ENCODE peak calls at places on chromosome 20, in eight cellular contexts. Y is WTC11; W is NCI-H2081; L is mucosa of gallbladder; G is stimulated activated naive CD8-positive, alpha-beta T cell treated with anti-CD3 and anti-CD28 coated beads, Interleukin-15, Interleukin-2, amounts not matched to agents 100 U/mL and 50 U/mL, for 24 hours; X is G401; V is anterior cingulate cortex; R is stimulated activated CD4-positive, alpha-beta T cell treated with anti-CD3 and anti-CD28 coated beads, Interleukin-1b, Interleukin-23, amount 100 ng/mL, for 1 hour. Z is an unnamed sample.

GRCh38 chr20:57480444-57481152 is 44.3 kb downstream of the CTCFL start:
- DNase-seq in L (no peak), R (no peak), G (peak; percentile 46), Y (no peak), V (no peak), W (no peak), X (no peak), Z (no peak)

GRCh38 chr20:38805502-38805957 is at the start of gene PPP1R16B:
- DNase-seq in X (peak; percentile 61), G (peak; percentile 92), Y (peak; percentile 81), V (peak; percentile 82), R (peak; percentile 43), W (no peak), L (no peak), Z (peak; percentile 38)

GRCh38 chr20:63026582-63027424 is 20.0 kb upstream of the BHLHE23 start:
- DNase-seq in G (no peak), V (no peak), L (no peak), W (no peak), Y (peak; percentile 8), R (no peak), X (no peak), Z (no peak)

GRCh38 chr20:4740774-4741431 is 19.2 kb downstream of the PRND start:
- DNase-seq in X (peak; percentile 37), R (peak; percentile 20), L (peak; percentile 48), W (peak; percentile 23), V (no peak), Y (peak; percentile 87), G (peak; percentile 79), Z (peak; percentile 48)

GRCh38 chr20:47489448-47489872 is 12.2 kb upstream of the NCOA3 start:
- DNase-seq in W (no peak), G (peak; percentile 37), L (peak; percentile 34), V (no peak), X (no peak), Y (no peak), R (no peak), Z (no peak)

GRCh38 chr20:15772826-15773225 is 800.4 kb downstream of the KIF16B start:
- DNase-seq in G (no peak), V (no peak), Y (no peak), X (no peak), R (no peak), W (no peak), L (no peak), Z (no peak)

GRCh38 chr20:34986311-34987287 is 30.9 kb downstream of the MYH7B start:
- DNase-seq in X (no peak), G (no peak), L (no peak), V (no peak), W (no peak), R (no peak), Y (no peak), Z (no peak)

GRCh38 chr20:2109425-2110210 is 8.0 kb downstream of the STK35 start:
- DNase-seq in G (no peak), L (peak; percentile 46), Y (no peak), X (peak; percentile 33), R (no peak), V (no peak), W (no peak), Z (peak; percentile 32)

GRCh38 chr20:42483694-42484303 is 705.9 kb downstream of the PTPRT start:
- DNase-seq in R (no peak), V (no peak), X (no peak), G (peak; percentile 4), L (no peak), Y (peak; percentile 91), W (no peak), Z (peak; percentile 36)

GRCh38 chr20:19212524-19213502 is at the start of gene SLC24A3:
- DNase-seq in V (peak; percentile 61), X (peak; percentile 15), R (no peak), W (peak; percentile 71), G (peak; percentile 41), Y (peak; percentile 77), L (peak; percentile 75), Z (peak; percentile 73)

GRCh38 chr20:4820833-4821518 is 99.3 kb downstream of the PRND start:
- DNase-seq in X (peak; percentile 94), Y (no peak), R (no peak), G (no peak), W (no peak), V (peak; percentile 65), L (peak; percentile 52), Z (no peak)

GRCh38 chr20:25204550-25205276 is 9.2 kb downstream of the ENTPD6 start:
- DNase-seq in L (no peak), W (no peak), V (no peak), R (no peak), G (no peak), Y (no peak), X (no peak), Z (no peak)

GRCh38 chr20:34541264-34541901 is 17.1 kb upstream of the MAP1LC3A start:
- DNase-seq in L (no peak), W (no peak), X (no peak), Y (no peak), G (no peak), V (no peak), R (no peak), Z (no peak)